ENCODE peak calls at places on chromosomes 13 and 19, in ten cellular contexts. B is heart left ventricle; Z is nucleus accumbens; O is AML-193; T is activated naive CD8-positive, alpha-beta T cell treated with anti-CD3 and anti-CD28 coated beads for 36 hours; X is breast epithelium; H is ovary; W is CD4-positive, alpha-beta memory T cell; D is iPS DF 19.7; I is NCI-H2029. Y is an unnamed sample.

GRCh38 chr19:20482721-20483120 is 82.9 kb downstream of the ZNF737 start:
- DNase-seq in O (no peak), B (no peak), H (no peak), T (no peak), I (no peak), W (peak; percentile 41), X (no peak), Z (no peak), D (peak; percentile 38), Y (no peak)

GRCh38 chr19:29523568-29523967 is 2.2 kb upstream of the VSTM2B start:
- DNase-seq in T (no peak), D (no peak), W (no peak), X (no peak), Z (no peak), I (no peak), O (no peak), B (no peak), H (no peak), Y (no peak)

GRCh38 chr13:38223093-38223492 is 126.6 kb upstream of the UFM1 start:
- DNase-seq in W (no peak), I (no peak), H (no peak), T (no peak), X (no peak), Z (no peak), O (no peak), B (no peak), D (peak; percentile 25), Y (no peak)

GRCh38 chr19:279656-280055 is 11.5 kb downstream of the PLPP2 start:
- DNase-seq in W (no peak), X (no peak), O (no peak), D (no peak), I (no peak), H (no peak), T (no peak), Z (no peak), B (no peak), Y (no peak)

GRCh38 chr13:93867481-93867880 is 612.0 kb downstream of the DCT start:
- DNase-seq in D (no peak), O (no peak), B (no peak), H (no peak), X (no peak), W (no peak), T (no peak), Z (no peak), I (no peak), Y (no peak)

GRCh38 chr19:10699650-10700335 is 1.4 kb upstream of the QTRT1 start:
- DNase-seq in D (no peak), I (peak; percentile 42), O (peak; percentile 75), Z (peak; percentile 24), W (peak; percentile 67), B (no peak), T (peak; percentile 66), X (no peak), H (no peak), Y (no peak)

GRCh38 chr19:53160350-53160749 is 1.5 kb upstream of the ZNF347 start:
- DNase-seq in H (no peak), I (no peak), X (no peak), W (no peak), B (no peak), D (no peak), T (no peak), Z (no peak), O (no peak), Y (no peak)

GRCh38 chr19:46716013-46716671 is 772 bp downstream of the PRKD2 start:
- DNase-seq in D (no peak), O (no peak), X (no peak), B (no peak), I (no peak), Z (no peak), W (no peak), H (no peak), T (peak; percentile 31), Y (no peak)